ENCODE peak calls at places on chromosomes 3 and 15, in ten cellular contexts. P is fibroblast of pulmonary artery; I is activated gamma-delta T cell treated with Interleukin-2 at 50 U/mL for 16 hours; L is colonic mucosa; R is heart left ventricle; F is aorta; E is ELR; X is astrocyte of the cerebellum; K is activated T-helper 1 cell treated with anti-CD3 and anti-CD28 coated beads, Interleukin-12 subunit alpha, Interleukin-12 subunit beta, Interleukin-2, Interleukin-4 antibody, amounts not matched to agents 30 ng/mL and 10 ng/mL and 1 ng/mL, durations not matched to agents 14 hours and 24 hours and 36 hours; A is BE2C. T is an unnamed sample.

GRCh38 chr3:134446800-134447199 is 39.0 kb downstream of the ANAPC13 start:
- DNase-seq in L (no peak), K (no peak), A (no peak), I (no peak), E (peak), F (no peak), P (peak), R (no peak), X (no peak), T (no peak)

GRCh38 chr15:68447976-68448755 is 16.2 kb upstream of the ITGA11 start:
- DNase-seq in E (no peak), X (no peak), P (no peak), F (no peak), L (no peak), I (no peak), R (no peak), A (no peak), K (no peak), T (no peak)

GRCh38 chr3:123289336-123290106 is 87.8 kb downstream of the SEC22A start:
- DNase-seq in A (no peak), L (no peak), X (no peak), R (peak), I (no peak), P (no peak), F (no peak), K (no peak), E (no peak), T (peak)

GRCh38 chr15:69253156-69253555 is 45.6 kb upstream of the PAQR5 start:
- DNase-seq in K (no peak), P (peak), A (peak), L (no peak), F (peak), X (peak), E (peak), I (no peak), R (peak), T (no peak)

GRCh38 chr3:65439641-65440040 is 599.1 kb downstream of the MAGI1 start:
- DNase-seq in I (no peak), E (peak), P (peak), F (no peak), A (peak), K (no peak), L (peak), R (peak), X (peak), T (peak)

GRCh38 chr3:77039606-77040553 is at the start of gene ROBO2:
- DNase-seq in A (peak), P (peak), L (peak), X (no peak), K (no peak), F (no peak), I (no peak), E (peak), R (peak), T (no peak)

GRCh38 chr15:55829826-55830225 is 86.9 kb upstream of the PRTG start:
- DNase-seq in A (no peak), F (no peak), X (no peak), E (no peak), R (no peak), I (no peak), P (no peak), K (no peak), L (no peak), T (no peak)

GRCh38 chr3:185488465-185488864 is 10.4 kb downstream of the TMEM41A start:
- DNase-seq in A (no peak), F (no peak), L (no peak), P (no peak), R (no peak), I (no peak), K (no peak), E (no peak), X (no peak), T (no peak)

GRCh38 chr3:43288366-43288765 is 2.0 kb downstream of the SNRK start:
- DNase-seq in E (peak), A (no peak), F (no peak), R (no peak), X (no peak), K (no peak), L (no peak), I (no peak), P (peak), T (no peak)

GRCh38 chr3:101870138-101870537 is 20.8 kb downstream of the NFKBIZ start:
- DNase-seq in F (no peak), K (no peak), E (peak), I (no peak), A (no peak), L (no peak), R (no peak), P (no peak), X (no peak), T (no peak)

GRCh38 chr15:58062175-58062574 is 3.3 kb downstream of the ALDH1A2 start:
- DNase-seq in A (no peak), I (no peak), P (no peak), K (no peak), X (no peak), F (no peak), L (no peak), R (no peak), E (no peak), T (no peak)

GRCh38 chr15:23686466-23687142 is 501 bp downstream of the NDN start:
- DNase-seq in P (peak), F (no peak), E (no peak), R (no peak), X (no peak), A (no peak), I (no peak), L (peak), K (no peak), T (no peak)

GRCh38 chr3:58065700-58066167 is 57.5 kb downstream of the FLNB start:
- DNase-seq in R (no peak), F (no peak), P (no peak), X (no peak), E (no peak), L (no peak), I (no peak), K (no peak), A (no peak), T (no peak)

GRCh38 chr3:161263057-161263456 is 41.9 kb downstream of the NMD3 start:
- DNase-seq in L (no peak), R (no peak), I (no peak), F (no peak), P (peak), A (no peak), K (no peak), E (peak), X (no peak), T (no peak)

GRCh38 chr3:11549580-11550140 is 94.1 kb downstream of the VGLL4 start:
- DNase-seq in A (no peak), E (no peak), K (no peak), L (no peak), X (no peak), R (no peak), P (no peak), I (no peak), F (no peak), T (no peak)

GRCh38 chr3:190912736-190913135 is 50.2 kb upstream of the GMNC start:
- DNase-seq in A (no peak), E (peak), L (no peak), P (no peak), F (no peak), X (no peak), I (no peak), R (no peak), K (no peak), T (no peak)

GRCh38 chr15:34116620-34117019 is 14.7 kb downstream of the PGBD4 start:
- DNase-seq in K (no peak), F (no peak), X (no peak), I (no peak), R (no peak), E (no peak), P (no peak), A (no peak), L (no peak), T (no peak)

GRCh38 chr15:60592386-60593339 is 113.7 kb upstream of the ICE2 start:
- DNase-seq in L (peak), F (peak), X (no peak), P (peak), E (peak), I (peak), R (peak), K (peak), A (peak), T (peak)

GRCh38 chr3:194637541-194638400 is 4.6 kb upstream of the TMEM44 start:
- DNase-seq in I (no peak), R (no peak), L (no peak), A (no peak), E (no peak), F (no peak), P (no peak), X (no peak), K (no peak), T (no peak)

GRCh38 chr3:183254816-183255730 is 2.0 kb downstream of the B3GNT5 start:
- DNase-seq in F (no peak), K (no peak), E (peak), R (no peak), A (no peak), P (peak), X (no peak), L (peak), I (no peak), T (no peak)

GRCh38 chr15:71051539-71051938 is 63.7 kb upstream of the THSD4 start:
- DNase-seq in L (no peak), E (peak), P (peak), A (no peak), F (no peak), I (no peak), X (peak), R (peak), K (no peak), T (no peak)

GRCh38 chr3:133937756-133938601 is 42.3 kb upstream of the RAB6B start:
- DNase-seq in X (peak), F (no peak), K (no peak), R (no peak), E (no peak), P (peak), I (no peak), A (no peak), L (peak), T (no peak)

GRCh38 chr3:194006102-194006501 is 129.8 kb upstream of the HES1 start:
- DNase-seq in P (no peak), K (no peak), I (no peak), F (no peak), E (no peak), X (no peak), L (no peak), R (no peak), A (no peak), T (no peak)

GRCh38 chr15:47588968-47589367 is 128.3 kb upstream of the SEMA6D start:
- DNase-seq in K (no peak), A (peak), X (no peak), F (no peak), L (no peak), I (no peak), R (no peak), P (no peak), E (peak), T (no peak)

GRCh38 chr3:133882986-133883586 is 12.6 kb downstream of the RAB6B start:
- DNase-seq in R (no peak), K (no peak), F (no peak), I (no peak), P (no peak), L (peak), A (no peak), X (no peak), E (no peak), T (no peak)

GRCh38 chr3:125374501-125374995 is 577 bp downstream of the ZNF148 start:
- DNase-seq in A (peak), L (peak), E (peak), X (no peak), I (peak), R (peak), K (peak), F (peak), P (peak), T (peak)

GRCh38 chr3:55604414-55604813 is 117.3 kb upstream of the WNT5A start:
- DNase-seq in I (no peak), F (no peak), X (no peak), L (no peak), P (no peak), K (no peak), R (no peak), E (no peak), A (no peak), T (no peak)

GRCh38 chr15:42273900-42274692 is 863 bp upstream of the TMEM87A start:
- DNase-seq in E (peak), K (peak), P (peak), F (peak), A (peak), L (peak), X (no peak), R (peak), I (peak), T (peak)

GRCh38 chr3:64551697-64552096 is 136.1 kb downstream of the ADAMTS9 start:
- DNase-seq in K (no peak), P (no peak), L (no peak), E (no peak), I (no peak), X (no peak), F (no peak), A (no peak), R (no peak), T (no peak)

GRCh38 chr3:30689202-30689641 is 82.8 kb downstream of the TGFBR2 start:
- DNase-seq in A (peak), F (peak), P (peak), I (no peak), L (peak), X (no peak), E (peak), R (no peak), K (no peak), T (no peak)

GRCh38 chr15:23416349-23417276 is 30.4 kb downstream of the GOLGA6L2 start:
- DNase-seq in K (no peak), P (no peak), I (no peak), E (no peak), R (no peak), X (no peak), L (no peak), F (peak), A (peak), T (no peak)

GRCh38 chr15:74548236-74548635 is 7.2 kb downstream of the ARID3B start:
- DNase-seq in K (no peak), R (no peak), E (no peak), P (no peak), L (no peak), X (no peak), F (no peak), A (no peak), I (no peak), T (no peak)

GRCh38 chr15:57727031-57727430 is 20.5 kb downstream of the POLR2M start:
- DNase-seq in E (peak), R (no peak), I (no peak), L (no peak), K (no peak), P (no peak), A (no peak), X (no peak), F (no peak), T (no peak)

GRCh38 chr3:174620138-174620537 is 239.0 kb upstream of the NAALADL2 start:
- DNase-seq in L (no peak), K (no peak), P (peak), R (no peak), F (no peak), X (no peak), A (no peak), I (no peak), E (peak), T (no peak)

GRCh38 chr15:56978898-56979662 is 60.6 kb downstream of the TCF12 start:
- DNase-seq in K (no peak), L (no peak), X (no peak), P (no peak), E (peak), A (no peak), R (no peak), F (no peak), I (no peak), T (no peak)